ENCODE peak calls at places on chromosomes 13 and 19, in nine cellular contexts. V, Y, O, H, E, P, J, S and F are unnamed samples.

GRCh38 chr19:11127905-11128304 is 27.7 kb downstream of the SPC24 start:
- DNase-seq in S (no peak), H (no peak), E (no peak), O (no peak), P (no peak), Y (no peak), V (no peak), J (no peak), F (no peak)

GRCh38 chr19:30391554-30392551 is 19.7 kb downstream of the ZNF536 start:
- DNase-seq in S (no peak), J (peak), Y (no peak), O (no peak), V (peak), E (no peak), H (no peak), P (no peak), F (no peak)

GRCh38 chr13:80469841-80470378 is 129.0 kb upstream of the SPRY2 start:
- DNase-seq in O (peak), E (peak), J (peak), S (no peak), V (peak), H (no peak), Y (peak), P (no peak), F (no peak)

GRCh38 chr13:61204025-61204424 is 211.6 kb downstream of the PCDH20 start:
- DNase-seq in P (no peak), H (no peak), J (no peak), O (no peak), Y (no peak), E (no peak), V (no peak), S (no peak), F (no peak)

GRCh38 chr13:64556391-64556790 is 2673.7 kb downstream of the PCDH9 start:
- DNase-seq in J (no peak), E (no peak), Y (no peak), V (peak), S (no peak), P (no peak), O (no peak), H (no peak), F (no peak)

GRCh38 chr13:107650081-107650701 is 565.1 kb downstream of the LIG4 start:
- DNase-seq in E (no peak), P (peak), O (peak), S (no peak), H (no peak), V (peak), Y (peak), J (peak), F (peak)

GRCh38 chr19:37227996-37228395 is 10.0 kb downstream of the ZNF383 start:
- DNase-seq in V (no peak), O (peak), E (no peak), J (peak), P (no peak), H (no peak), S (no peak), Y (no peak), F (peak)

GRCh38 chr19:38266070-38266469 is 1.7 kb downstream of the SPINT2 start:
- DNase-seq in V (no peak), E (no peak), J (no peak), H (no peak), S (no peak), P (no peak), O (no peak), Y (no peak), F (no peak)

GRCh38 chr19:3073931-3074595 is 11.8 kb upstream of the TLE5 start:
- DNase-seq in S (no peak), E (no peak), J (no peak), V (peak), P (no peak), H (no peak), O (no peak), Y (no peak), F (no peak)

GRCh38 chr13:80399340-80400163 is 58.6 kb upstream of the SPRY2 start:
- DNase-seq in E (no peak), P (no peak), J (peak), V (peak), Y (no peak), S (no peak), H (no peak), O (peak), F (no peak)

GRCh38 chr13:63840551-63841421 is 2425.1 kb upstream of the PCDH20 start:
- DNase-seq in O (no peak), E (no peak), Y (no peak), P (no peak), H (no peak), V (no peak), S (no peak), J (no peak), F (no peak)